ENCODE peak calls at places on chromosome 19, in four cellular contexts. D, R, E and B are unnamed samples.

GRCh38 chr19:49407482-49408015 is 15.7 kb downstream of the PTH2 start:
- DNase-seq in D (no peak), R (no peak), E (no peak), B (no peak)

GRCh38 chr19:6970021-6970420 is 51.2 kb downstream of the MBD3L2B start:
- DNase-seq in D (no peak), R (no peak), E (peak; percentile 51), B (no peak)

GRCh38 chr19:54373781-54374266 is 9.1 kb upstream of the LAIR1 start:
- DNase-seq in D (peak; percentile 62), R (no peak), E (peak; percentile 89), B (no peak)

GRCh38 chr19:4297901-4298771 is 4.1 kb downstream of the TMIGD2 start:
- DNase-seq in D (no peak), R (no peak), E (no peak), B (no peak)

GRCh38 chr19:46635920-46636761 is at the start of gene GNG8:
- DNase-seq in D (no peak), R (no peak), E (no peak), B (no peak)

GRCh38 chr19:49488046-49488862 is 846 bp downstream of the RPL13A start:
- DNase-seq in D (no peak), R (no peak), E (no peak), B (no peak)

GRCh38 chr19:53254451-53255341 is at the start of gene ZNF677:
- DNase-seq in D (peak; percentile 95), R (peak; percentile 89), E (no peak), B (peak; percentile 42)

GRCh38 chr19:22422220-22422619 is at the start of gene ZNF98:
- DNase-seq in D (peak; percentile 31), R (no peak), E (no peak), B (no peak)

GRCh38 chr19:29505034-29505824 is 20.6 kb upstream of the VSTM2B start:
- DNase-seq in D (no peak), R (no peak), E (no peak), B (no peak)

GRCh38 chr19:46571495-46571894 is 29.6 kb upstream of the CALM3 start:
- DNase-seq in D (no peak), R (no peak), E (peak; percentile 70), B (no peak)

GRCh38 chr19:11261902-11262839 is at the start of gene DOCK6:
- DNase-seq in D (no peak), R (no peak), E (peak; percentile 37), B (no peak)

GRCh38 chr19:48480476-48481190 is 11.5 kb downstream of the CYTH2 start:
- DNase-seq in D (no peak), R (peak; percentile 39), E (peak; percentile 77), B (no peak)

GRCh38 chr19:13839193-13839937 is 37.6 kb upstream of the NANOS3 start:
- DNase-seq in D (peak; percentile 88), R (peak; percentile 83), E (peak; percentile 94), B (no peak)

DNA sequence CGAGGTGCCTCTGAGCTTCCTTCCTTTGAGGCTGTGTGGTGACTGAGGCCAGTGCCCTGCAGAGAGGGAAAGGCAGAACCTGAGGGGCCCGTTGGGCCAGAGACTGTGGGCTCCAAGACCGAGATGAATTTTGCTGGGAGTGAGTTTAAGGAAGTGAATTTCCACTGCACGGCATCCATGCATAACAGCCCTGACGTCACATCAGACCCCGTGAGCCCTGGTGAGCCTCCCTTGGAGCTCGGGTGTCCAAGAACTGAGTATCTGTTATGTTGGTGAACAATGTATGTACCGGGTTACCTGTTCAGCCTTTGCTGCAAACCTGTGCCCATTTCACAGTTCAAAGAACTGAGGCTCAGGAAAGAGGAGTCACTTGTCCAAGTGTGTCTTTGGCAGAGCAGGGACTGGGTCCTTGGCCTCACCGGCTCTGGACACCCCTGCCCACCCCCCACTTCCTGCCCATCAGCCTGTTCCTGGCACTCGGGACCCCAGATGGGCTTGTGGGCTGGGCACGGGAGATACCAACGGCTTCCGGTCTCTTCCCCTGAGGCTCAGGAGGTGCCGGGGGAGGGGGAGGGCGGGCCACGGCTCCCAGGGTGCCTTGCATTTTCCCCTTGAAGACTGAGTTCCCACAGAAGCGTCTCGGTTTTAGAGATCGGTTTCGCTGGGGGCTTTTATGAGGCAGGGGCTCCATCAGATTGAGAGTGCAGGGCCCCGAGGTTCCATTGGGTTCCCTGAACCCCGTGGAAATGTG is 33.7 kb downstream of the NFILZ start:
- DNase-seq in D (no peak), R (no peak), E (peak; percentile 100), B (no peak)
- H3K4me3 ChIP-seq in D (no peak overlapping the region), R (no peak overlapping the region), E (peak overlapping the region; percentile 16), B (no peak overlapping the region)

DNA sequence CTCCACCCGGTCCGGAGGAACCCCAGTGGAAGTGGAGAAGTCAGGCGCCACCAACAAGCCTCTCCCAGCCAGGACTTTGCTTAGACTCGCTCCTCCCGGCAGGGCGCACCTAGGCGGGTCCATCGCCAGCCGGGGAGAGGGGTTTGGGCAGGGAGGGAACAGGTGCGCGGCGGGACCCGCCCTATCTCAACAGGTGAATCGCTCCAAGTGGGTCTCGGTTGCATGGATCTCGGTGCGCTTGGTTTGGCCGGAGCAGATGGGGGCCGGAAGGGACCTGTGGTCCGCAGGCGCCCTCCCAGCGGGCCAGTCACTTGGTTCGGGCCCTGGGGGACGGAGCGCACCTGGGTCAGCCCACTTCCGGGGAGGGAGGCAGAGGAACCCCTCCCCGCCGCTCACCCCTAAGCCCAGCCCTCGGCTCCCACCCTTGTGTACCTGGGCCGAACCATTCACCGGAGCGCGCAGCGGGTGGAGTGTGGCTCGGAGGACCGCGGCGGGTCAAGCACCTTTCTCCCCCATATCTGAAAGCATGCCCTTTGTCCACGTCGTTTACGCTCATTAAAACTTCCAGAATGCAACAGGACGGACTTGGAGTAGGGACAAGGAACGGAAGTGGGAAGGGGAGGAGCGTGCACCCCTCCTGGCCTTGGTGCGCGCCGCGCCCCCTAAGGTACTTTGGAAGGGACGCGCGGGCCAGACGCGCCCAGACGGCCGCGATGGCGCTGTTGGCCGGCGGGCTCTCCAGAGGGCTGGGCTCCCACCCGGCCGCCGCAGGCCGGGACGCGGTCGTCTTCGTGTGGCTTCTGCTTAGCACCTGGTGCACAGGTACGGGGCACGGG is at the start of gene LSR:
- DNase-seq in D (peak; percentile 90), R (no peak), E (no peak), B (no peak)
- TF ChIP-seq CTCF in D (no peak), R (no peak), E (no peak), B (no peak)

GRCh38 chr19:954672-955494 is 29.0 kb downstream of the ARID3A start:
- DNase-seq in D (no peak), R (no peak), E (peak; percentile 33), B (no peak)

GRCh38 chr19:954272-954671 is 28.4 kb downstream of the ARID3A start:
- DNase-seq in D (no peak), R (no peak), E (no peak), B (no peak)

GRCh38 chr19:952049-952679 is 26.3 kb downstream of the ARID3A start:
- DNase-seq in D (no peak), R (no peak), E (no peak), B (no peak)

GRCh38 chr19:953501-954271 is 27.9 kb downstream of the ARID3A start:
- DNase-seq in D (no peak), R (no peak), E (no peak), B (no peak)

GRCh38 chr19:952680-953500 is 27.1 kb downstream of the ARID3A start:
- DNase-seq in D (no peak), R (no peak), E (peak; percentile 66), B (no peak)
- H3K4me3 ChIP-seq in D (no peak overlapping the region), R (no peak overlapping the region), E (no peak overlapping the region), B (no peak overlapping the region)

DNA sequence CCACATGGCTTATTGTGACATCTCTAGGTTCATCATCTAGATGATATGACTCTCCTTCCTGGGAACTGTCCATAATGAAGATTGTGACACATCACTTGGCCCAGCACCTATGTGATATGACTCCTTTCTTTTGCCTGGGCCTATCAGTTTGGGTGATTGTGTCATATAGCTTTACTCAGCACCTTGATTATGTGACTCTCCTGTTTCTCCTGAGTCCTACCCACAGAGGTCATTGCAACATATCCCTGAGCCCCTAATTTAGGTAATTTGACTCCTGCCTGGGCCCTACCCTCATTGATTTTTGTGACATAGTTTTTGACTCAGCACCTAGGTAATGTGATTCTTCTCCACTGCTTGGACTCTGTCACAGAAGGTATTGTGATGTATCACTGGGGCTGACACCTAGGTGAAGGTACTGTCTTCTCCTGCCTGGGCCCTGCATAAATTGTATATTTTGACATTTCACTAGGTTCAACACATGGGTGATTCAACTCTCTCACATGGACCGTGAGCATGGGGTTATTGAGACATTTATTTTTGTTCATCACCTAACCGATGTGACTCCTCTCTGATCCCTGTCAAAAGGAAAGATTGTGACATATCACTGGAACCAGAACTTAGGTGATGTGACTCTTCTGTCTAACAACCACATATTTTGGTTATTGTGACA is 26.2 kb upstream of the ZNF254 start:
- DNase-seq in D (no peak), R (peak; percentile 9), E (no peak), B (no peak)
- TF ChIP-seq CTCF in D (no peak), R (no peak), E (no peak), B (no peak)

GRCh38 chr19:35879770-35880317 is 11.5 kb downstream of the APLP1 start:
- DNase-seq in D (peak; percentile 94), R (peak; percentile 88), E (peak; percentile 82), B (peak; percentile 53)

GRCh38 chr19:35883920-35884319 is 15.5 kb downstream of the APLP1 start:
- DNase-seq in D (no peak), R (no peak), E (no peak), B (no peak)

GRCh38 chr19:35882074-35882832 is 13.9 kb downstream of the APLP1 start:
- DNase-seq in D (peak; percentile 64), R (peak; percentile 83), E (peak; percentile 67), B (peak; percentile 66)

GRCh38 chr19:35874392-35874930 is 6.1 kb downstream of the APLP1 start:
- DNase-seq in D (no peak), R (no peak), E (no peak), B (no peak)

DNA sequence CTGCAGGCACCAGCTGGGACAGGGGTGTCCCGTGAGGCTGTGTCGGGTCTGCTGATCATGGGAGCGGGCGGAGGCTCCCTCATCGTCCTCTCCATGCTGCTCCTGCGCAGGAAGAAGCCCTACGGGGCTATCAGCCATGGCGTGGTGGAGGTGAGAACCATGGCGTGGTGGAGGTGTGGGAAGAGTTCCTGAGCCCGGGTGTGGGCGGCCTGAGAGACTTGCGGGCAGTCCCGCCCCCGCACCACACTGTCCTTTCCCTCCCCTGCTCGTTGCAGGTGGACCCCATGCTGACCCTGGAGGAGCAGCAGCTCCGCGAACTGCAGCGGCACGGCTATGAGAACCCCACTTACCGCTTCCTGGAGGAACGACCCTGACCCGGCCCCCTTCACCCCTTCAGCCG is 10.7 kb downstream of the APLP1 start:
- DNase-seq in D (no peak), R (no peak), E (no peak), B (no peak)
- H3K4me3 ChIP-seq in D (no peak overlapping the region), R (no peak overlapping the region), E (no peak overlapping the region), B (no peak overlapping the region)

GRCh38 chr19:12580180-12580694 is 29.0 kb upstream of the ZNF564 start:
- DNase-seq in D (no peak), R (peak; percentile 74), E (no peak), B (peak; percentile 79)
- TF ChIP-seq CTCF in D (no peak), R (no peak), E (no peak), B (no peak)

GRCh38 chr19:19644054-19644388 is 564 bp upstream of the GMIP start:
- DNase-seq in D (no peak), R (no peak), E (no peak), B (no peak)
- H3K4me3 ChIP-seq in D (peak overlapping the region; percentile 91), R (no peak overlapping the region), E (no peak overlapping the region), B (peak overlapping the region; percentile 91)

GRCh38 chr19:5867201-5868136 is 2.9 kb downstream of the FUT5 start:
- DNase-seq in D (no peak), R (no peak), E (no peak), B (no peak)
- TF ChIP-seq CTCF in D (no peak), R (no peak), E (no peak), B (no peak)

GRCh38 chr19:3275583-3276340 is 51.3 kb downstream of the CELF5 start:
- DNase-seq in D (peak; percentile 61), R (peak; percentile 64), E (peak; percentile 66), B (no peak)
- H3K4me3 ChIP-seq in D (peak overlapping the region; percentile 41), R (peak overlapping the region; percentile 56), E (no peak overlapping the region), B (peak overlapping the region; percentile 40)